ENCODE peak calls at places on chromosomes 1 and 21, in nine cellular contexts. Q is HCT116, U is heart right ventricle, G is BE2C, N is breast epithelium, O is left ventricle myocardium inferior, S is bronchial epithelial cell, A is cardiac muscle cell, C is tibial artery. E is an unnamed sample. For H3K27me3, the result is how much of the 10 kb centered on the place peaks cover.

GRCh38 chr1:54894271-54894670 is 7.3 kb upstream of the DHCR24 start:
- DNase-seq in G (no peak), Q (no peak), N (no peak), C (no peak), S (no peak), O (no peak), U (no peak), A (no peak), E (no peak)

GRCh38 chr1:219581344-219581743 is 31.6 kb downstream of the ZC3H11B start:
- DNase-seq in G (no peak), Q (no peak), N (no peak), C (no peak), S (peak), O (no peak), A (peak), U (no peak), E (no peak)

GRCh38 chr21:38441153-38441552 is 57.1 kb downstream of the ERG start:
- DNase-seq in Q (no peak), A (no peak), C (no peak), S (no peak), N (no peak), O (no peak), G (no peak), U (no peak), E (no peak)

GRCh38 chr21:37139154-37139553 is 66.1 kb downstream of the TTC3 start:
- DNase-seq in A (no peak), S (peak), C (no peak), U (no peak), N (no peak), G (no peak), O (no peak), Q (no peak), E (no peak)

GRCh38 chr21:27362249-27362648 is 395.4 kb upstream of the ADAMTS5 start:
- DNase-seq in C (no peak), S (peak), U (no peak), O (no peak), G (no peak), Q (no peak), A (peak), N (no peak), E (no peak)

GRCh38 chr1:39590546-39590945 is 14.0 kb upstream of the PABPC4 start:
- DNase-seq in G (no peak), N (no peak), O (no peak), U (no peak), S (peak), Q (no peak), C (no peak), A (peak), E (no peak)

GRCh38 chr1:112337028-112337531 is 58.9 kb upstream of the CTTNBP2NL start:
- DNase-seq in U (peak), G (peak), S (peak), N (no peak), C (no peak), O (peak), Q (peak), A (peak), E (no peak)

GRCh38 chr21:37564924-37565529 is 198.5 kb downstream of the DYRK1A start:
- DNase-seq in O (no peak), G (no peak), N (no peak), Q (no peak), A (no peak), U (no peak), C (no peak), S (no peak), E (peak)

GRCh38 chr1:61318319-61319125 is 236.2 kb downstream of the NFIA start:
- DNase-seq in A (peak), G (no peak), O (no peak), N (no peak), S (peak), Q (no peak), C (no peak), U (no peak), E (no peak)

GRCh38 chr1:86247553-86248279 is 91.1 kb upstream of the COL24A1 start:
- DNase-seq in N (no peak), G (no peak), Q (no peak), O (no peak), U (no peak), A (no peak), C (no peak), S (no peak), E (peak)

GRCh38 chr1:25856856-25857255 is 2.4 kb downstream of the AUNIP start:
- DNase-seq in S (no peak), C (no peak), G (no peak), O (no peak), A (no peak), Q (no peak), N (no peak), U (no peak), E (no peak)

GRCh38 chr1:187027259-187027658 is 198.5 kb downstream of the PLA2G4A start:
- DNase-seq in Q (no peak), G (no peak), U (no peak), A (no peak), C (no peak), O (no peak), S (no peak), N (no peak), E (no peak)

GRCh38 chr1:203462878-203463277 is 12.7 kb upstream of the PRELP start:
- DNase-seq in C (peak), U (no peak), Q (no peak), N (peak), G (no peak), O (no peak), S (peak), A (peak), E (no peak)

GRCh38 chr1:81799939-81800740 is 594 bp upstream of the ADGRL2 start:
- DNase-seq in C (peak), Q (no peak), O (peak), S (peak), G (peak), N (peak), A (peak), U (peak), E (no peak)

GRCh38 chr1:118275716-118276115 is 90.7 kb upstream of the SPAG17 start:
- DNase-seq in S (no peak), N (no peak), C (no peak), G (no peak), A (no peak), U (no peak), O (no peak), Q (no peak), E (no peak)

GRCh38 chr1:92858564-92859399 is 26.9 kb downstream of the RPL5 start:
- DNase-seq in G (peak), U (no peak), A (peak), Q (peak), N (peak), C (no peak), S (peak), O (no peak), E (peak)

GRCh38 chr1:193417945-193418744 is 231.7 kb upstream of the B3GALT2 start:
- DNase-seq in A (peak), Q (no peak), O (no peak), N (no peak), S (peak), C (no peak), G (no peak), U (no peak), E (no peak)

GRCh38 chr1:110300412-110300811 is 38.8 kb upstream of the RBM15 start:
- DNase-seq in G (no peak), O (no peak), C (no peak), S (no peak), U (no peak), N (no peak), Q (no peak), A (no peak), E (no peak)

GRCh38 chr1:89605692-89606091 is 27.2 kb upstream of the LRRC8C start:
- DNase-seq in A (peak), G (no peak), U (no peak), N (no peak), Q (peak), O (no peak), S (peak), C (no peak), E (peak)

GRCh38 chr1:197441990-197442389 is 173.9 kb downstream of the CRB1 start:
- DNase-seq in C (peak), O (peak), A (peak), G (no peak), U (peak), Q (no peak), N (no peak), S (peak), E (no peak)

GRCh38 chr1:53835491-53835890 is 2.6 kb downstream of the NDC1 start:
- DNase-seq in U (no peak), O (no peak), S (no peak), C (no peak), N (no peak), A (no peak), G (no peak), Q (no peak), E (no peak)
- H3K4me3 ChIP-seq in U (no peak), O (no peak), S (no peak), C (no peak), N (no peak), A (no peak), G (no peak), Q (no peak), E (no peak)

GRCh38 chr1:2021550-2021949 is 2.4 kb downstream of the GABRD start:
- DNase-seq in G (no peak), U (no peak), Q (no peak), A (no peak), C (no peak), N (no peak), S (no peak), O (no peak), E (no peak)

GRCh38 chr1:2023187-2023586 is 4.0 kb downstream of the GABRD start:
- DNase-seq in U (no peak), N (no peak), O (no peak), G (no peak), A (no peak), Q (no peak), S (no peak), C (no peak), E (no peak)

GRCh38 chr1:2020310-2020655 is 1.1 kb downstream of the GABRD start:
- DNase-seq in C (no peak), N (no peak), U (no peak), G (no peak), O (no peak), Q (no peak), A (no peak), S (no peak), E (no peak)

GRCh38 chr1:2024451-2024850 is 5.3 kb downstream of the GABRD start:
- DNase-seq in Q (no peak), G (no peak), S (no peak), N (no peak), O (no peak), A (no peak), U (no peak), C (no peak), E (no peak)

DNA sequence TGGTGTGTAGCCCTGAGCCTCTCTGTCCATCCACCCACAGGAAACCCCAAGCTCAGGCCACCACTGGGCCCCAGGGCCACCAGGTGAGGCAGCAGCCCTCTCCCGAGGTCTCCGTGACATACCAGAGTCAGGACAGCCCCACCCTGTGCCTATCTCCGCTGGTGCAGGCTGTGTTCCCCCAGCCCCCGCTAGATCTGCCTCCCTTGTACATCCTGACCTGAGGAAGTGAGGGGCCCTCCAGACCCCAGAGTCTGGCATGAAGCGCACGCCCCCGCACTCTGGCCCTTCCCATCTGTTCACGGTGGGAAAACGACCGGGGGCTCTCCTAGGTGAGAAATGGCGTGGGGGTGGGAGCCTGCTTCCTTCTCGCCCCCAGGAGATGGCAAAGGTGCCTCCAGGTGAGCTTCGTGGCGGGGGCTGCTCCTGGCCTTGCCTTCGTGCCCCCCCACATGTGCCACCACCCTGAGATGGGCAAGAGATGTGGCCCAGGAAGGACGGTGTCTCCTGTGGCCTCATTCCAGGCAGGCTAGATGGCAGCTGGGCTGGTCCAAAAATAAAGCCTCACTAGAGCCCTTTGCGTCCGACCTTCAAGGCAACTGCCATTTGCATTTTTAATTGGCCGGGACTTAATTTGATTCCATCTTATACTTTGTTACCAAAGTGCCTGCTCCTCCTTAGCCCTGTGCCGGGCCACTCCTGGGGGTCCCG is 3.1 kb downstream of the GABRD start:
- DNase-seq in C (no peak), O (no peak), N (no peak), G (no peak), U (no peak), S (no peak), A (no peak), Q (no peak), E (no peak)
- H3K27me3 ChIP-seq in C (under half), O (half or more), N (half or more), G (half or more), U (half or more), S (under half), A (half or more), Q (under half), E (half or more)

GRCh38 chr1:68819190-68819829 is 322.4 kb upstream of the DEPDC1 start:
- DNase-seq in S (peak), O (no peak), G (no peak), C (no peak), U (no peak), N (no peak), A (peak), Q (peak), E (peak)
- TF ChIP-seq CTCF in S (peak), O (peak), G (no peak), C (no peak), U (peak), N (no peak), A (peak), Q (peak), E (peak)

GRCh38 chr1:243713470-243714186 is 136.4 kb downstream of the AKT3 start:
- DNase-seq in S (no peak), G (peak), N (no peak), A (peak), Q (no peak), O (no peak), U (no peak), C (no peak), E (no peak)
- H3K4me3 ChIP-seq in S (no peak), G (peak), N (no peak), A (no peak), Q (no peak), O (peak), U (no peak), C (no peak), E (no peak)

DNA sequence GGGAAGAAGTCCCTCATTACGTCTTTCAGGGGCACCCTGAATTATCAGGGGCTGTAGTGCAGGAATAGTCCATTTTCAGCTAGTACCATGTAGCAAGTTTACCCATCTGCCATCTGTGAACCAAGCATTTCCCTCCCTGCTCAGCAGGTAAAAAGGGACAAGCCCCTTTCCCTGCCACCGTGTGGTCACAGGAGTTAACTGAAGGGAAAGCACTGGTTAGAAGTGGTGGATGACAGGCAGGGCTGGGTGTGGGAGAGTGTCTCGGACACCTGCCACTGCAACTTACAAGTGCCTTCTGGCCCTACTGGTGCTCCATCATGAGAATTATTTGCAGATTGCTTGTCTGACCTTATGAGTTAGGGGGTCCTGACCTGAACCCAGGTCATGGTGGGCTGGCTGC is 32.0 kb upstream of the IGSF5 start:
- DNase-seq in C (no peak), G (no peak), O (no peak), S (no peak), U (no peak), N (no peak), A (no peak), Q (no peak), E (no peak)
- H3K27me3 ChIP-seq in C (under half), G (under half), O (under half), S (under half), U (under half), N (under half), A (under half), Q (under half), E (under half)

GRCh38 chr21:31135536-31136184 is 97.4 kb upstream of the KRTAP19-8 start:
- DNase-seq in U (no peak), Q (no peak), O (no peak), N (no peak), A (no peak), S (no peak), G (no peak), C (no peak), E (no peak)

GRCh38 chr21:31133243-31133830 is 95.1 kb upstream of the KRTAP19-8 start:
- DNase-seq in N (no peak), C (no peak), S (no peak), Q (no peak), U (no peak), G (peak), O (no peak), A (no peak), E (no peak)

GRCh38 chr21:31140025-31140424 is 101.7 kb upstream of the KRTAP19-8 start:
- DNase-seq in Q (no peak), U (no peak), N (no peak), O (no peak), C (no peak), S (no peak), G (no peak), A (no peak), E (no peak)

GRCh38 chr21:31137951-31138350 is 99.7 kb upstream of the KRTAP19-8 start:
- DNase-seq in S (no peak), G (no peak), C (no peak), O (no peak), U (no peak), Q (no peak), N (no peak), A (no peak), E (no peak)

DNA sequence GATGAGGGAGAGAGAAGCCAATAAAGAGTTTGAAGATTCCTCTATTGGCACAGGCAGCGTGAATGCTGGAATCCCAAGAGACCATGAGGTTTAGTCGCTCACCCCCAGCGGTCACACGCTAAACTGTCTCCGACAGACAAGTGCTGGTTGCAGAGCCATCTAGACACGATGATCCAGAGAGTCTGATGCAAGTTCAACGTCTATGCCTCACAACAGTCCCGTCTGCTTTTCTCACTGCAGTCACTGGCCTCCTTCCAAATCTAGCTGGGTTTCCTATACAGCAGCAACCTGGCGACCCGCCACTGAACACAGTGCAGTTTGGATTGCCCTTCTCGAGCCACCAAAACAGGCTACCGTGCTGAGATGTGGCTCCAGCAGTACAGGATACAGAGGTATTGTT is 98.6 kb upstream of the KRTAP19-8 start:
- DNase-seq in C (no peak), G (peak), O (no peak), Q (no peak), N (no peak), A (peak), U (no peak), S (no peak), E (no peak)
- TF ChIP-seq CTCF in C (no peak), G (peak), O (no peak), Q (no peak), N (no peak), A (peak), U (no peak), S (no peak), E (no peak)

GRCh38 chr1:230424440-230425251 is 1.5 kb downstream of the PGBD5 start:
- DNase-seq in S (peak), Q (no peak), N (no peak), A (no peak), O (no peak), C (no peak), G (peak), U (no peak), E (no peak)
- H3K4me3 ChIP-seq in S (no peak), Q (no peak), N (peak), A (peak), O (peak), C (peak), G (peak), U (peak), E (peak)

GRCh38 chr1:3121401-3122215 is 52.6 kb downstream of the PRDM16 start:
- DNase-seq in U (no peak), A (no peak), C (no peak), S (no peak), O (no peak), Q (no peak), N (no peak), G (no peak), E (no peak)

GRCh38 chr1:3117879-3118278 is 48.9 kb downstream of the PRDM16 start:
- DNase-seq in G (no peak), S (no peak), U (no peak), C (no peak), A (no peak), Q (no peak), O (no peak), N (no peak), E (no peak)

GRCh38 chr1:3120994-3121393 is 52.0 kb downstream of the PRDM16 start:
- DNase-seq in G (no peak), C (no peak), O (no peak), U (no peak), A (no peak), N (no peak), S (no peak), Q (no peak), E (no peak)

GRCh38 chr1:3119061-3119460 is 50.1 kb downstream of the PRDM16 start:
- DNase-seq in N (no peak), S (no peak), C (no peak), G (no peak), Q (no peak), A (no peak), U (no peak), O (no peak), E (no peak)

DNA sequence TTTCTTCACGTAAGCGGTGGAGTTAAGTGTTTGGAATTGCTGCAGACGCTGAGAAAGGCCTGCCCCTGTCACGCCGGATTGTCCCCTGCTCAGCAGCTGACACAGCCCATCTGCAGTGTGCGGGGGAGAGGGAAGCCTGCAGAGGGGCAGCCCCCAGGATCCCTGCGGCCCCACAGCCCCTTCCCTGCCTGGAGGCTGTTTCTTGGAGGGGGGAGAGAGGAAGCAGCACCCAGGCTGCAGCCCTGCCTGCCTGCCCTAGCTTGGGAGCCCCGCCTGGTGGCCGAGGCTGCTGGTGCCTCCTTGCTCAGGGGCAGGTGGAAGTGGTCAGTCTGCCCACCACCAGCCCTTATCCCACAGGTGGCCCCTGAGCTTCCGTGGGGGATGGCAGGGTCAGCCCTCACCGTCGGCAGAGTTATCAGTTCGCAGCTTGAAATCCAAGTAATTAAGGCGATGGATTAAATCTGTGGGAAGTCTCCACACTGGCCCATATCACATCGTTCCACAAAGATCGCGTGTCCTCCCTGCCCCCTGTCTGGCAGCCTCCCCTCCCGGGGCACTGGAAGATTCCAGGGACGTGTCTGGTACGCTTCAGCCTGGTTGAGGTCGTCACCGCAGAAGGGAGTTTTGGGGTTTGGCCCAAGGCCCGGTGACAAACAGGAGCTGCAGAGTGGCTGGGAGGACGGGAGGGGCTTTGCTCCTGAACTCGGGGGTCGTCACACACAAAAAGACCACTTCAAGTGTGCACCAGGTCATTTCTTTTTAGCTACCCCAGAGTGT is 50.9 kb downstream of the PRDM16 start:
- DNase-seq in N (no peak), G (no peak), U (peak), A (no peak), Q (no peak), S (no peak), O (no peak), C (no peak), E (no peak)
- H3K27me3 ChIP-seq in N (under half), G (under half), U (under half), A (under half), Q (under half), S (under half), O (under half), C (under half), E (under half)